ENCODE peak calls at places on chromosomes 6 and 20, in eight cellular contexts. Z, H, O, D, N, B, M and L are unnamed samples. For H3K4me1, the result is how much of the 10 kb centered on the place peaks cover.

GRCh38 chr6:105077592-105078463 is 102.0 kb downstream of the POPDC3 start:
- DNase-seq in Z (no peak), H (peak), O (peak), D (no peak), N (no peak), B (no peak), M (no peak), L (no peak)

GRCh38 chr20:61056627-61057312 is 195.3 kb upstream of the CDH4 start:
- DNase-seq in Z (no peak), H (no peak), O (no peak), D (no peak), N (no peak), B (no peak), M (no peak), L (peak)

GRCh38 chr6:15400572-15401004 is 154.7 kb downstream of the JARID2 start:
- DNase-seq in Z (no peak), H (peak), O (no peak), D (peak), N (peak), B (peak), M (no peak), L (no peak)

GRCh38 chr20:36214684-36215256 is 21.5 kb upstream of the AAR2 start:
- DNase-seq in Z (no peak), H (peak), O (no peak), D (no peak), N (no peak), B (no peak), M (no peak), L (no peak)

GRCh38 chr6:85669735-85670194 is 27.1 kb upstream of the SYNCRIP start:
- DNase-seq in Z (no peak), H (no peak), O (no peak), D (no peak), N (no peak), B (peak), M (no peak), L (no peak)

GRCh38 chr20:12570371-12570770 is 438.4 kb upstream of the SPTLC3 start:
- DNase-seq in Z (no peak), H (peak), O (peak), D (no peak), N (no peak), B (no peak), M (no peak), L (no peak)

GRCh38 chr6:47169785-47170685 is 127.9 kb upstream of the ADGRF1 start:
- DNase-seq in Z (no peak), H (no peak), O (no peak), D (no peak), N (no peak), B (no peak), M (no peak), L (no peak)

GRCh38 chr6:37168809-37169457 is 1.0 kb upstream of the PIM1 start:
- DNase-seq in Z (no peak), H (peak), O (no peak), D (peak), N (no peak), B (peak), M (no peak), L (no peak)

GRCh38 chr20:9617062-9617461 is 102.7 kb downstream of the LAMP5 start:
- DNase-seq in Z (no peak), H (peak), O (peak), D (peak), N (peak), B (peak), M (no peak), L (no peak)

GRCh38 chr6:56528412-56528841 is 114.3 kb downstream of the DST start:
- DNase-seq in Z (no peak), H (no peak), O (no peak), D (no peak), N (no peak), B (no peak), M (no peak), L (no peak)

GRCh38 chr6:56529594-56530191 is 113.0 kb downstream of the DST start:
- DNase-seq in Z (no peak), H (no peak), O (no peak), D (no peak), N (no peak), B (no peak), M (no peak), L (no peak)

GRCh38 chr6:56525976-56526375 is 116.7 kb downstream of the DST start:
- DNase-seq in Z (no peak), H (no peak), O (peak), D (no peak), N (no peak), B (no peak), M (no peak), L (no peak)

GRCh38 chr6:56526860-56527544 is 115.7 kb downstream of the DST start:
- DNase-seq in Z (no peak), H (no peak), O (no peak), D (no peak), N (no peak), B (no peak), M (no peak), L (no peak)

GRCh38 chr6:56527934-56528333 is 114.8 kb downstream of the DST start:
- DNase-seq in Z (no peak), H (no peak), O (no peak), D (no peak), N (no peak), B (no peak), M (no peak), L (no peak)
- H3K4me1 ChIP-seq in Z (under half), H (under half), O (under half), D (under half), N (under half), B (under half), M (under half), L (under half)

GRCh38 chr6:100491947-100492670 is 27.4 kb upstream of the SIM1 start:
- DNase-seq in Z (no peak), H (no peak), O (no peak), D (no peak), N (no peak), B (no peak), M (no peak), L (no peak)

GRCh38 chr6:100490065-100490464 is 25.3 kb upstream of the SIM1 start:
- DNase-seq in Z (no peak), H (no peak), O (no peak), D (no peak), N (no peak), B (no peak), M (no peak), L (no peak)

GRCh38 chr6:100487638-100488037 is 22.9 kb upstream of the SIM1 start:
- DNase-seq in Z (no peak), H (no peak), O (no peak), D (no peak), N (no peak), B (no peak), M (no peak), L (no peak)

GRCh38 chr6:100488231-100488630 is 23.5 kb upstream of the SIM1 start:
- DNase-seq in Z (no peak), H (no peak), O (no peak), D (no peak), N (no peak), B (no peak), M (no peak), L (no peak)

GRCh38 chr6:100493206-100493888 is 28.6 kb upstream of the SIM1 start:
- DNase-seq in Z (no peak), H (no peak), O (no peak), D (no peak), N (no peak), B (no peak), M (no peak), L (no peak)
- H3K4me1 ChIP-seq in Z (under half), H (under half), O (under half), D (under half), N (under half), B (under half), M (under half), L (under half)

GRCh38 chr6:106520711-106521367 is 108.5 kb downstream of the RTN4IP1 start:
- DNase-seq in Z (no peak), H (no peak), O (no peak), D (no peak), N (peak), B (peak), M (no peak), L (no peak)
- H3K4me1 ChIP-seq in Z (under half), H (under half), O (under half), D (under half), N (under half), B (under half), M (under half), L (half or more)

GRCh38 chr6:156804402-156804801 is 27.2 kb downstream of the ARID1B start:
- DNase-seq in Z (no peak), H (no peak), O (no peak), D (no peak), N (no peak), B (no peak), M (no peak), L (no peak)
- H3K4me1 ChIP-seq in Z (under half), H (under half), O (under half), D (under half), N (under half), B (under half), M (under half), L (under half)

GRCh38 chr6:31578461-31579118 is 3.2 kb downstream of the TNF start:
- DNase-seq in Z (no peak), H (no peak), O (no peak), D (peak), N (no peak), B (no peak), M (no peak), L (no peak)
- H3K4me1 ChIP-seq in Z (under half), H (under half), O (under half), D (under half), N (under half), B (half or more), M (under half), L (under half)

GRCh38 chr6:106379951-106380350 is 19.4 kb downstream of the CRYBG1 start:
- DNase-seq in Z (no peak), H (no peak), O (no peak), D (no peak), N (no peak), B (no peak), M (no peak), L (no peak)
- H3K4me1 ChIP-seq in Z (under half), H (under half), O (under half), D (under half), N (under half), B (under half), M (under half), L (under half)

GRCh38 chr6:106085984-106086832 is at the start of gene PRDM1:
- DNase-seq in Z (peak), H (peak), O (no peak), D (peak), N (peak), B (peak), M (peak), L (peak)

GRCh38 chr6:106084106-106084963 is 1.8 kb upstream of the PRDM1 start:
- DNase-seq in Z (no peak), H (peak), O (no peak), D (no peak), N (peak), B (no peak), M (no peak), L (no peak)

GRCh38 chr6:106083618-106084017 is 2.5 kb upstream of the PRDM1 start:
- DNase-seq in Z (no peak), H (no peak), O (no peak), D (no peak), N (no peak), B (no peak), M (no peak), L (no peak)

GRCh38 chr6:106084973-106085686 is 1.0 kb upstream of the PRDM1 start:
- DNase-seq in Z (no peak), H (no peak), O (no peak), D (no peak), N (no peak), B (no peak), M (no peak), L (no peak)

GRCh38 chr6:106085687-106085983 is 501 bp upstream of the PRDM1 start:
- DNase-seq in Z (no peak), H (no peak), O (no peak), D (no peak), N (no peak), B (no peak), M (no peak), L (no peak)
- H3K4me1 ChIP-seq in Z (under half), H (under half), O (under half), D (under half), N (under half), B (half or more), M (under half), L (under half)

DNA sequence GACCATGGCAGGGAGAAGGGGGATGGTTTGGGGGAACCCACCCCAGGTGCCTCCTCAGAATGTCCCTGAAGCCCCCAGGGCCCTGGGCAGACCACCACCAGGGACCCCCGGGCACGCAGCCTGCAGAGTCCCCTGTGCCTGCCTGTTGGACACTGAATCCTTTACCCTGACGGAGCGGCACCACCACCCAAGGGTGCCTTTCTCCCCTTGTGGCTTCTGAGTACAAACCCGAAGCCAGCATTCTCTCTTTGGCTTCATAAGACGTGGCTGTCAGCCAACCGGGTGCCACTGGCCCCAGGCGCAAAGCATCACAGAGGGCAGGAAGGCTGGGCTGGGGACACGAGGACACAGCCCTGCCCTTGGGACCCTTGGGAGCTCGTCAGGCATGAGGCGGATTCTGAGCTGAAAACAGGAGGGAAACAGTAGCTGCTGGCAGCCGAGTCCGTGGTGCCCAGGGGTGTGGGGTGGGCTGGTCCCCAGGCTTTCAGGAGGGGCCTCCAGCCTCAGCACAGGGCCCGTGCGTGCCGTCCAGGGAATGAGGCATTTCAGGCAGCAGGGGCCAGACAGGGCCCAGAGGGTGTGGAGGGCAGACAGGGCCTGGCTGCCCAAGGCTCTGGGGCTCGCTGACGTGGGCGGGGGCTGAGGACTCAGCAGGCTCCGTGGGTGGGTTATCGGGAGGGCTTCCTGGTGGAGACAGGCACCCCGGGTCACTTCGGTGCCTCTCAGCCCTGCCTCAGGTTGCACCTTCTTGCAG is 3.5 kb downstream of the COL9A3 start:
- DNase-seq in Z (no peak), H (no peak), O (no peak), D (no peak), N (no peak), B (no peak), M (no peak), L (no peak)
- H3K4me1 ChIP-seq in Z (under half), H (under half), O (under half), D (half or more), N (under half), B (under half), M (under half), L (half or more)